ENCODE peak calls at places on chromosomes 2 and 18, in four cellular contexts. U, L, P and T are unnamed samples.

GRCh38 chr18:74529378-74529777 is 4.9 kb upstream of the CNDP1 start:
- DNase-seq in L (no peak), P (no peak), U (no peak), T (no peak)

GRCh38 chr18:77650799-77651385 is 401.2 kb downstream of the GALR1 start:
- DNase-seq in U (no peak), P (peak), L (peak), T (peak)

GRCh38 chr2:97870396-97870843 is 125.3 kb downstream of the TMEM131 start:
- DNase-seq in P (peak), U (peak), L (peak), T (no peak)

GRCh38 chr2:9095690-9096089 is 92.2 kb upstream of the MBOAT2 start:
- DNase-seq in P (no peak), L (no peak), U (no peak), T (no peak)

GRCh38 chr18:43367895-43368294 is 90.6 kb upstream of the SYT4 start:
- DNase-seq in L (no peak), U (no peak), P (no peak), T (no peak)

GRCh38 chr2:6080837-6081541 is 388.8 kb downstream of the SOX11 start:
- DNase-seq in U (no peak), P (no peak), L (no peak), T (peak)

GRCh38 chr2:132519566-132519965 is 103.0 kb downstream of the GPR39 start:
- DNase-seq in U (no peak), L (no peak), P (no peak), T (peak)

GRCh38 chr2:79530443-79530842 is 17.6 kb downstream of the CTNNA2 start:
- DNase-seq in U (no peak), L (no peak), P (peak), T (no peak)

GRCh38 chr2:17539596-17539992 is 902 bp upstream of the VSNL1 start:
- DNase-seq in U (no peak), P (peak), L (no peak), T (peak)

GRCh38 chr18:59140287-59140885 is 702 bp downstream of the SEC11C start:
- DNase-seq in U (no peak), L (peak), P (peak), T (no peak)

GRCh38 chr18:23442958-23443357 is 10.1 kb upstream of the RIOK3 start:
- DNase-seq in U (no peak), L (no peak), P (no peak), T (no peak)

GRCh38 chr18:34153711-34154110 is 71.0 kb downstream of the NOL4 start:
- DNase-seq in U (peak), P (peak), L (no peak), T (peak)

GRCh38 chr2:188512456-188512855 is 220.8 kb downstream of the GULP1 start:
- DNase-seq in L (peak), P (peak), U (no peak), T (peak)

GRCh38 chr18:37636831-37637230 is 71.2 kb upstream of the CELF4 start:
- DNase-seq in U (no peak), P (no peak), L (no peak), T (no peak)

DNA sequence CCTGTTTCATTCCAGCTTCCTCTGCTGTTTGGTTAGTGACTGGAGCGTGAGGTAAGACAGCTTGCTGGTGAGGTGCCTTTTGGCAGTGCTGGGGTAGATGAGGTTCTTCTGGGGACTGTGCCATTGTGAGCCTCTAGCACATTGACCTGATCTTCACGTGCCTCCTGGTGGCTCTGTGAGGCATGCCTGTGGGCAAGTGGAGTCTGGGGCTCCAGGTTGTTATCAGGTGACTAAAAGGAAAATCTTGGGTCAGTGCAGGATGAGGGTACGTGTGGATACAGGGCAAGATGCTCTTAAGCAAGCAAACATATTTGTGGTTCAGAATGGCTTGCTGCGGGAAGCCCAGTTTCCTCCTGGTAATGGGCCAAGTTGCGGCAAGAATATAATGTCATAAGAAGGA is 75.4 kb downstream of the FHOD3 start:
- DNase-seq in U (no peak), P (no peak), L (no peak), T (no peak)
- TF ChIP-seq NFIC in U (no peak), P (no peak), L (no peak), T (no peak)

DNA sequence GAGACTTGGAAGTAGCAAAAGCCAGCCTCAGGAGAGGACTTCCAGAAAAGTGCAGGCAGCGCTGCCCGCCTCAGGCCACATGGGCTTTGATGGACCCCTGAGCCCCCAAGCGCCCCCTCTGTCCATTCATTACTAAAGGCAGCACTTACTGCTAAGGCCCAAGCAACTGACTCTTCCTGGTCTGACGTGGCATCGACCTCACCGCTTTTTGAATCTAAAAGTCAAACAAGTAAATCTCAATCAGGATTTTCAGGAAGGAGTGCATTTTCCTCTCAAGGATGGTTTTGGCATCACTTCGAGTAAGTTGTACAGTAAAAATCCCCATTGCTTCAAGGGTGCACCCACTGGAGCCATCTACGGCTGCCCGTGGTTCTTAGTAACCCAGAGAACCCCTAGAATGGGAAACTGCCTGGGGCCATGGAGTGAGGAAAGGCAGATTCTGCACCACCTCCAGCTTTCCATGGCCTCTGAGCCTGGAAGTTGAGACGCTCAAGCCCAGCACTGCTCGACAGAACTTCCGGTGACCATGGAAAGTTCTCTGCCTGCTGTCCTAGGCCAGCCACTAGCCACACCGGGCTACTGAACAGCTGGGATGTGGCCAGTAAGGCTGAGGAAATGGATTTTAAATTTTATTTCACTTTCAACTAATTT is 7.0 kb downstream of the HJURP start:
- DNase-seq in L (no peak), P (no peak), U (no peak), T (no peak)
- TF ChIP-seq NFIC in L (no peak), P (no peak), U (no peak), T (no peak)

DNA sequence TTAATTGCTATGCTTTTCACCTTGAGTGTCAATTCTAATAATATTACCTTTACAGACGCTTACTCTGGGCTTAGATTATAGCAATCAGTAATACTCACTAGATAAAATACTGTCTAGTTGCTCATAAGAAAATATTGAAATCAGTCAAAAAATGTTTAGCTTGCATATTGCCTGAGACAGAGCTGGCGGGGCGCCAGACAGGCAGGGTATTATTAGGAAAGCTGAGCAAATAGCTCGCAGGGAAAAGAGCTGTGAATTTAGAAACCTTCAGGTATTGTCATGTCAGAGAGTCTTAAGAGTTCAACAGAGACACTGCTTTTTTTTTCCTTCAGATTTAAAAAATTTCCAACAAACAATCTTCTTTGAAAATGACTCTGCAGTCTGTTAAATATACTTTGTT is 118.4 kb downstream of the MEIS1 start:
- DNase-seq in P (no peak), L (no peak), U (no peak), T (no peak)
- TF ChIP-seq NFIC in P (no peak), L (peak), U (no peak), T (no peak)

GRCh38 chr2:147506889-147507288 is 337.9 kb upstream of the ACVR2A start:
- DNase-seq in U (no peak), L (no peak), P (no peak), T (no peak)

GRCh38 chr2:147515213-147515612 is 329.6 kb upstream of the ACVR2A start:
- DNase-seq in P (no peak), U (no peak), L (no peak), T (no peak)

DNA sequence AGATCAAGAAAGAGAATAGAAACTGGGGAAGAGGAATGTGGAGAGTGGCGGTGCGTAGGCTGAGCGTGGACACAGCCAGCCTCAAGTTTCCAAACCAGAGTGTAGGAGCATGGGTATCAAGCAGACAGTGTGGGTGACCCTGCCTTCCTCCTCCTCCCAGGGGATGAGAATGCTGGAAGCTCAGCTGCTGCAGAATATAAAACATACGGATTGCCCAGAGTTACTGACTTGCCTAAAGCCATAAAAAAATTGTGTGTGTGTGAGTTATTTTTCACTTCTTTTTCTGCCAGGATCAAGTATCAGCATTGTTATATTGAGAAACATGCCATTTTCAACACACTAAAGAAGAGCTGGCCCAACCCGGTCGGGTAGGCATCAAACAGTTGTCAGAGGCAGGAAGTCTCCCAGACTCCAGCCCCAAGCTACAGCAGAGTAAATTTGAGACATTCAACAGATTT is 333.3 kb upstream of the ACVR2A start:
- DNase-seq in P (no peak), U (no peak), L (no peak), T (no peak)
- TF ChIP-seq NFIC in P (no peak), U (no peak), L (no peak), T (no peak)

GRCh38 chr2:198874502-198874858 is 583.3 kb downstream of the SATB2 start:
- DNase-seq in P (no peak), L (no peak), U (no peak), T (no peak)
- TF ChIP-seq NFIC in P (no peak), L (no peak), U (no peak), T (no peak)